ENCODE peak calls at places on chromosomes 13 and 19, in five cellular contexts. X, Q, E, H and R are unnamed samples.

GRCh38 chr19:45200614-45201013 is 22.0 kb downstream of the BLOC1S3 start:
- DNase-seq in X (no peak), Q (no peak), E (peak), H (no peak), R (no peak)

GRCh38 chr19:54155694-54156093 is 3.8 kb downstream of the LENG1 start:
- DNase-seq in X (no peak), Q (no peak), E (no peak), H (no peak), R (no peak)

GRCh38 chr13:30002577-30002976 is 152.2 kb upstream of the UBL3 start:
- DNase-seq in X (no peak), Q (no peak), E (no peak), H (no peak), R (no peak)

GRCh38 chr13:45615501-45616101 is at the start of gene ERICH6B:
- DNase-seq in X (no peak), Q (no peak), E (no peak), H (no peak), R (no peak)

GRCh38 chr13:102642475-102642874 is 45.7 kb downstream of the TPP2 start:
- DNase-seq in X (no peak), Q (peak), E (peak), H (no peak), R (no peak)

GRCh38 chr13:110156186-110157065 is 150.5 kb downstream of the COL4A1 start:
- DNase-seq in X (no peak), Q (no peak), E (no peak), H (no peak), R (no peak)

GRCh38 chr13:76723551-76724232 is 162.5 kb downstream of the KCTD12 start:
- DNase-seq in X (no peak), Q (no peak), E (no peak), H (peak), R (no peak)

GRCh38 chr13:73722120-73722519 is 412.1 kb downstream of the KLF12 start:
- DNase-seq in X (no peak), Q (no peak), E (no peak), H (no peak), R (no peak)

GRCh38 chr13:74047925-74048324 is 86.3 kb downstream of the KLF12 start:
- DNase-seq in X (peak), Q (no peak), E (peak), H (no peak), R (no peak)

GRCh38 chr13:72960541-72960940 is 98.3 kb upstream of the KLF5 start:
- DNase-seq in X (no peak), Q (no peak), E (no peak), H (no peak), R (no peak)

GRCh38 chr19:42074513-42075363 is 1.2 kb upstream of the ZNF574 start:
- DNase-seq in X (peak), Q (no peak), E (no peak), H (peak), R (no peak)

GRCh38 chr19:8363803-8364771 is at the start of gene ANGPTL4:
- DNase-seq in X (peak), Q (peak), E (peak), H (no peak), R (peak)

GRCh38 chr19:46132508-46133100 is 8.1 kb upstream of the IGFL3 start:
- DNase-seq in X (no peak), Q (no peak), E (no peak), H (no peak), R (peak)

GRCh38 chr13:40776681-40777165 is 5.7 kb upstream of the MRPS31 start:
- DNase-seq in X (no peak), Q (no peak), E (no peak), H (no peak), R (no peak)

GRCh38 chr13:36850790-36851438 is 31.9 kb downstream of the RFXAP start:
- DNase-seq in X (no peak), Q (no peak), E (no peak), H (no peak), R (no peak)

GRCh38 chr13:112773601-112774447 is 84.0 kb downstream of the ATP11A start:
- DNase-seq in X (no peak), Q (no peak), E (no peak), H (no peak), R (no peak)

GRCh38 chr19:8310342-8311055 is 2.3 kb upstream of the CD320 start:
- DNase-seq in X (no peak), Q (peak), E (peak), H (no peak), R (no peak)

GRCh38 chr19:36638862-36639510 is 27.7 kb downstream of the ZNF461 start:
- DNase-seq in X (no peak), Q (no peak), E (no peak), H (no peak), R (no peak)

GRCh38 chr13:55553736-55554135 is 1587.0 kb upstream of the PRR20A start:
- DNase-seq in X (no peak), Q (no peak), E (no peak), H (no peak), R (no peak)

GRCh38 chr13:28268800-28269223 is 130.5 kb downstream of the PAN3 start:
- DNase-seq in X (no peak), Q (no peak), E (no peak), H (no peak), R (no peak)

GRCh38 chr19:35995655-35995993 is 636 bp downstream of the SDHAF1 start:
- DNase-seq in X (peak), Q (peak), E (no peak), H (peak), R (no peak)

GRCh38 chr19:46863818-46864629 is 3.2 kb downstream of the ARHGAP35 start:
- DNase-seq in X (no peak), Q (peak), E (peak), H (no peak), R (no peak)

GRCh38 chr13:28705734-28706133 is 13.0 kb downstream of the SLC46A3 start:
- DNase-seq in X (no peak), Q (no peak), E (no peak), H (no peak), R (no peak)

GRCh38 chr13:38819053-38819452 is 132.2 kb downstream of the FREM2 start:
- DNase-seq in X (no peak), Q (peak), E (peak), H (peak), R (no peak)

GRCh38 chr19:49119411-49120324 is at the start of gene PPFIA3:
- DNase-seq in X (no peak), Q (peak), E (peak), H (peak), R (no peak)

GRCh38 chr13:90838561-90838960 is 508.9 kb upstream of the MIR17HG start:
- DNase-seq in X (no peak), Q (no peak), E (no peak), H (no peak), R (no peak)

GRCh38 chr13:28415994-28416411 is 78.9 kb downstream of the FLT1 start:
- DNase-seq in X (no peak), Q (no peak), E (no peak), H (no peak), R (no peak)

GRCh38 chr19:50519006-50519575 is 5.4 kb upstream of the ASPDH start:
- DNase-seq in X (no peak), Q (no peak), E (no peak), H (no peak), R (no peak)

GRCh38 chr13:29948246-29948645 is 97.8 kb upstream of the UBL3 start:
- DNase-seq in X (no peak), Q (no peak), E (no peak), H (no peak), R (no peak)

GRCh38 chr13:101572456-101572855 is 120.0 kb downstream of the ITGBL1 start:
- DNase-seq in X (no peak), Q (no peak), E (no peak), H (no peak), R (no peak)

GRCh38 chr13:44313674-44314073 is 60.0 kb upstream of the SERP2 start:
- DNase-seq in X (peak), Q (no peak), E (no peak), H (no peak), R (no peak)

GRCh38 chr13:44309771-44310767 is 63.6 kb upstream of the SERP2 start:
- DNase-seq in X (no peak), Q (peak), E (peak), H (no peak), R (no peak)

GRCh38 chr13:44312898-44313551 is 60.6 kb upstream of the SERP2 start:
- DNase-seq in X (peak), Q (no peak), E (no peak), H (no peak), R (no peak)

GRCh38 chr13:44311011-44311481 is 62.6 kb upstream of the SERP2 start:
- DNase-seq in X (no peak), Q (peak), E (peak), H (no peak), R (no peak)

GRCh38 chr13:44312131-44312530 is 61.5 kb upstream of the SERP2 start:
- DNase-seq in X (no peak), Q (no peak), E (no peak), H (no peak), R (no peak)
- H3K27ac ChIP-seq in X (peak), Q (peak), E (no peak), H (no peak), R (no peak)

GRCh38 chr19:52296773-52297600 is at the start of gene ZNF480:
- DNase-seq in X (peak), Q (peak), E (peak), H (peak), R (peak)
- TF ChIP-seq POLR2A in X (peak), Q (peak), E (no peak), H (peak), R (no peak)

GRCh38 chr13:44575035-44575434 is 1.1 kb downstream of the TSC22D1 start:
- DNase-seq in X (no peak), Q (no peak), E (no peak), H (no peak), R (no peak)
- TF ChIP-seq EP300 in X (no peak), Q (no peak), E (no peak), H (no peak), R (no peak)

DNA sequence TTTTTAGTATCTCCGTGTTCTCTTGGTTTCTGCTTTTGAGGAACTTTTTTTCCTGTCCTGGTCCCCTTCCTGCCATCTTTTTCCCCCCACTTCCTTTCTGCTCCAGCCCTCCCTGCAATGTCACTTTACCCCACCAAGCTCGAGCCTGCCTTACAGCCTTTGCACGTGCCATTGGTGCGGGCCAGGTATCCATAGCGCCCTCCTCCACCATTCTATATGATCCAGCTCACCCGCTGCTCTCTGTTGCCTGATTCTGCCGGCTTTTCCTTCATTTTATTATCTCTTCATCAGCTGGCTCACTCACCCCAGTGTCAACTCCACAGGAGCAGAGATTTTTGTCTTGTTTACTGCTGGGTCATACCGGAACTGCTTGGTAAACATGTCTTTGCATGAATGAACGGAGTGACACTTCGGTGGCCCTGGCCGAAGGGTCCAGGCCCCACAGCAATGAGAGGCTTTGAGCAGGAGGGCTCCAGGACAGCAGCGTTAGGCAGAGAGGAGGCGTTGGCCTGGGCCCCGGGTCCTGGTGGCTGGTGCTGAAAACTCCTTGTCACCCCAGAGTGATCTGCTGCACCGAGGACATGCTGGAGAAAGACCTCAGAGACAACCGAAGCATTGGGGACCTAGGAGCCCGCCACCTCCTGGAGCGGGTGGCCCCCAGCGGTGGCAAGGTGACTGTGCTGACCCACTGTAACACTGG is 1.2 kb downstream of the MRI1 start:
- DNase-seq in X (no peak), Q (no peak), E (no peak), H (no peak), R (no peak)
- H3K27ac ChIP-seq in X (no peak), Q (peak), E (peak), H (peak), R (peak)

GRCh38 chr19:16067205-16067938 is 8.9 kb upstream of the TPM4 start:
- DNase-seq in X (no peak), Q (peak), E (peak), H (peak), R (no peak)
- TF ChIP-seq POLR2A in X (no peak), Q (peak), E (peak), H (peak), R (peak)

GRCh38 chr19:1248454-1249297 is at the start of gene MIDN:
- DNase-seq in X (no peak), Q (peak), E (peak), H (peak), R (peak)
- TF ChIP-seq EP300 in X (no peak), Q (no peak), E (no peak), H (peak), R (no peak)